ENCODE peak calls at places on chromosomes 6 and 20, in eight cellular contexts. M is left kidney; I is non-pigmented ciliary epithelial cell; R is HFFc6; N is upper lobe of left lung; O is SHP77; J is GM04504; L is activated naive CD8-positive, alpha-beta T cell treated with anti-CD3 and anti-CD28 coated beads, Interleukin-2, amount 50 U/mL, for 24 hours. Y is an unnamed sample.

GRCh38 chr6:166745801-166746668 is 119.0 kb upstream of the RPS6KA2 start:
- DNase-seq in I (no peak), L (no peak), O (no peak), R (no peak), J (no peak), N (no peak), M (no peak), Y (no peak)

GRCh38 chr20:14716251-14716650 is 378.8 kb upstream of the FLRT3 start:
- DNase-seq in R (no peak), N (no peak), M (no peak), O (no peak), I (no peak), L (no peak), J (no peak), Y (no peak)

GRCh38 chr20:38872036-38872435 is 54.2 kb upstream of the FAM83D start:
- DNase-seq in R (no peak), L (no peak), O (no peak), J (no peak), I (no peak), M (peak), N (no peak), Y (no peak)

GRCh38 chr6:40627316-40627715 is 40.2 kb upstream of the LRFN2 start:
- DNase-seq in L (no peak), I (no peak), J (no peak), N (no peak), M (peak), R (peak), O (no peak), Y (no peak)

GRCh38 chr20:37282558-37282957 is 6.9 kb upstream of the MANBAL start:
- DNase-seq in I (no peak), L (no peak), N (no peak), J (peak), R (peak), M (peak), O (no peak), Y (no peak)

GRCh38 chr6:44219053-44219814 is 2.5 kb downstream of the MYMX start:
- DNase-seq in R (no peak), M (peak), I (no peak), N (peak), O (peak), L (peak), J (no peak), Y (no peak)

GRCh38 chr6:90078513-90079289 is 184.4 kb downstream of the GJA10 start:
- DNase-seq in J (no peak), M (no peak), N (no peak), L (peak), O (no peak), R (no peak), I (no peak), Y (peak)

GRCh38 chr6:34039943-34040342 is 105.9 kb downstream of the GRM4 start:
- DNase-seq in R (no peak), M (no peak), I (no peak), N (no peak), J (no peak), O (no peak), L (no peak), Y (no peak)

GRCh38 chr20:62616728-62617621 is 25.3 kb upstream of the SLCO4A1 start:
- DNase-seq in M (peak), I (no peak), J (no peak), R (peak), N (peak), L (peak), O (peak), Y (peak)

GRCh38 chr6:146388736-146389364 is 154.8 kb upstream of the RAB32 start:
- DNase-seq in R (no peak), M (no peak), I (no peak), O (no peak), J (no peak), L (no peak), N (no peak), Y (no peak)

GRCh38 chr20:37901667-37902503 is 1.0 kb upstream of the VSTM2L start:
- DNase-seq in O (peak), N (peak), M (peak), L (peak), R (peak), J (no peak), I (no peak), Y (no peak)

GRCh38 chr20:33578510-33578909 is 83.6 kb upstream of the C20orf144 start:
- DNase-seq in I (no peak), R (peak), O (no peak), J (peak), L (no peak), M (no peak), N (no peak), Y (no peak)

GRCh38 chr20:33202451-33202850 is 14.7 kb upstream of the BPIFA3 start:
- DNase-seq in R (no peak), J (no peak), L (no peak), O (no peak), N (no peak), M (no peak), I (no peak), Y (no peak)

GRCh38 chr6:43687437-43688347 is at the start of gene MRPS18A:
- DNase-seq in R (peak), M (peak), N (peak), L (peak), J (no peak), I (no peak), O (peak), Y (peak)

GRCh38 chr6:169251822-169252804 is 1.5 kb downstream of the THBS2 start:
- DNase-seq in N (no peak), L (no peak), O (no peak), J (no peak), M (peak), I (no peak), R (no peak), Y (no peak)

GRCh38 chr20:38947931-38948362 is 14.2 kb upstream of the DHX35 start:
- DNase-seq in J (no peak), L (no peak), R (no peak), N (no peak), O (no peak), I (no peak), M (no peak), Y (no peak)

GRCh38 chr20:45993197-45993951 is 15.3 kb upstream of the MMP9 start:
- DNase-seq in L (no peak), R (peak), J (no peak), N (no peak), I (no peak), M (no peak), O (no peak), Y (no peak)

GRCh38 chr6:149387787-149388512 is 12.1 kb upstream of the SUMO4 start:
- DNase-seq in M (no peak), L (no peak), R (no peak), O (no peak), J (no peak), N (no peak), I (no peak), Y (no peak)

GRCh38 chr6:142313284-142313683 is 11.5 kb downstream of the ADGRG6 start:
- DNase-seq in L (no peak), N (no peak), J (peak), R (peak), O (no peak), M (no peak), I (peak), Y (no peak)

GRCh38 chr6:109701774-109702173 is 10.7 kb downstream of the FIG4 start:
- DNase-seq in M (no peak), J (no peak), N (no peak), R (no peak), I (no peak), O (no peak), L (no peak), Y (no peak)

GRCh38 chr6:112665815-112666214 is 318.7 kb downstream of the RFPL4B start:
- DNase-seq in R (peak), O (no peak), J (peak), I (no peak), M (no peak), N (no peak), L (no peak), Y (no peak)

GRCh38 chr6:7758456-7758855 is 32.6 kb downstream of the BMP6 start:
- DNase-seq in J (peak), L (no peak), R (peak), M (no peak), I (peak), N (no peak), O (no peak), Y (no peak)

GRCh38 chr20:38789503-38790209 is 15.8 kb upstream of the PPP1R16B start:
- DNase-seq in M (no peak), N (no peak), J (peak), R (peak), O (no peak), I (no peak), L (no peak), Y (no peak)

GRCh38 chr20:15098351-15098750 is 760.9 kb upstream of the FLRT3 start:
- DNase-seq in N (no peak), O (no peak), L (no peak), I (no peak), R (no peak), M (no peak), J (no peak), Y (no peak)

GRCh38 chr6:32973144-32973854 is 4.9 kb downstream of the BRD2 start:
- DNase-seq in N (no peak), M (peak), J (no peak), O (peak), L (peak), I (no peak), R (no peak), Y (peak)

GRCh38 chr6:146543211-146543939 is at the start of gene RAB32:
- DNase-seq in N (peak), I (peak), M (peak), R (peak), O (no peak), J (peak), L (peak), Y (no peak)

GRCh38 chr20:11891081-11891826 is 26.4 kb upstream of the BTBD3 start:
- DNase-seq in I (no peak), M (peak), O (peak), R (peak), N (peak), J (no peak), L (peak), Y (no peak)

GRCh38 chr6:167799033-167799933 is 27.4 kb upstream of the AFDN start:
- DNase-seq in I (no peak), R (no peak), N (no peak), M (peak), O (peak), L (no peak), J (no peak), Y (no peak)

GRCh38 chr6:166767191-166767590 is 140.1 kb upstream of the RPS6KA2 start:
- DNase-seq in N (no peak), M (no peak), O (no peak), J (no peak), R (no peak), I (no peak), L (no peak), Y (no peak)

GRCh38 chr20:34979366-34980153 is 23.9 kb downstream of the MYH7B start:
- DNase-seq in O (no peak), I (no peak), R (no peak), N (no peak), M (peak), J (no peak), L (peak), Y (no peak)

GRCh38 chr6:118864330-118865166 is 29.4 kb upstream of the ASF1A start:
- DNase-seq in L (no peak), R (no peak), N (no peak), O (no peak), I (no peak), M (no peak), J (no peak), Y (no peak)

GRCh38 chr6:103456652-103457051 is 1403.1 kb downstream of the HACE1 start:
- DNase-seq in L (no peak), R (no peak), I (no peak), N (no peak), O (no peak), J (no peak), M (no peak), Y (no peak)

GRCh38 chr20:35663813-35664543 is 722 bp downstream of the CPNE1 start:
- DNase-seq in N (no peak), J (no peak), O (no peak), M (peak), I (no peak), R (no peak), L (peak), Y (peak)

GRCh38 chr6:149752600-149752999 is 3.1 kb downstream of the PCMT1 start:
- DNase-seq in M (no peak), J (no peak), I (no peak), N (no peak), R (no peak), L (no peak), O (no peak), Y (no peak)

GRCh38 chr6:155936551-155936950 is 480.9 kb upstream of the NOX3 start:
- DNase-seq in M (no peak), L (no peak), N (no peak), O (no peak), J (no peak), R (no peak), I (no peak), Y (no peak)

GRCh38 chr20:4973330-4974097 is 27.8 kb downstream of the SLC23A2 start:
- DNase-seq in J (peak), M (peak), L (peak), I (no peak), O (no peak), R (peak), N (no peak), Y (peak)

GRCh38 chr6:140541288-140541687 is 1166.8 kb upstream of the CITED2 start:
- DNase-seq in M (no peak), R (peak), N (no peak), O (no peak), J (no peak), L (no peak), I (no peak), Y (no peak)

GRCh38 chr20:17225891-17226409 is 890 bp upstream of the PCSK2 start:
- DNase-seq in L (no peak), O (peak), J (no peak), N (peak), I (no peak), R (no peak), M (peak), Y (no peak)

Y was measured in stimulated activated effector memory CD8-positive, alpha-beta T cell treated with anti-CD3 and anti-CD28 coated beads, Interleukin-12 subunit alpha, Interleukin-12 subunit beta, amount 100 ng/mL, for 72 hours.